ENCODE peak calls at places on chromosomes 3 and 15, in nine cellular contexts. V, Q, E, P, A, K, Y, J and C are unnamed samples.

GRCh38 chr3:4850211-4850927 is 128.9 kb upstream of the BHLHE40 start:
- DNase-seq in V (no peak), Q (no peak), E (no peak), P (no peak), A (no peak), K (no peak), Y (no peak), J (no peak), C (no peak)

GRCh38 chr3:138222316-138222715 is 35.2 kb downstream of the ARMC8 start:
- DNase-seq in V (no peak), Q (no peak), E (no peak), P (no peak), A (no peak), K (no peak), Y (no peak), J (no peak), C (no peak)

GRCh38 chr15:60982249-60982932 is 246.7 kb downstream of the RORA start:
- DNase-seq in V (no peak), Q (peak; percentile 57), E (no peak), P (no peak), A (no peak), K (no peak), Y (no peak), J (peak; percentile 26), C (no peak)

GRCh38 chr3:64107154-64107553 is 83.9 kb upstream of the PSMD6 start:
- DNase-seq in V (no peak), Q (no peak), E (no peak), P (no peak), A (no peak), K (no peak), Y (no peak), J (no peak), C (no peak)

GRCh38 chr3:62554264-62554799 is 181.0 kb upstream of the FEZF2 start:
- DNase-seq in V (no peak), Q (peak; percentile 21), E (no peak), P (no peak), A (no peak), K (no peak), Y (peak; percentile 58), J (no peak), C (no peak)

GRCh38 chr3:176469694-176470205 is 727.5 kb downstream of the TBL1XR1 start:
- DNase-seq in V (no peak), Q (no peak), E (no peak), P (peak; percentile 62), A (no peak), K (no peak), Y (no peak), J (no peak), C (no peak)

GRCh38 chr3:38031022-38031994 is 1.9 kb upstream of the PLCD1 start:
- DNase-seq in V (peak; percentile 30), Q (no peak), E (peak; percentile 92), P (peak; percentile 81), A (no peak), K (peak; percentile 91), Y (no peak), J (no peak), C (peak; percentile 91)

GRCh38 chr3:175304437-175304836 is 445.3 kb downstream of the NAALADL2 start:
- DNase-seq in V (no peak), Q (no peak), E (no peak), P (no peak), A (no peak), K (no peak), Y (no peak), J (no peak), C (no peak)

GRCh38 chr3:19898725-19899124 is 35.3 kb downstream of the EFHB start:
- DNase-seq in V (no peak), Q (no peak), E (no peak), P (no peak), A (no peak), K (no peak), Y (no peak), J (peak; percentile 8), C (no peak)

GRCh38 chr3:141764041-141764440 is 833 bp downstream of the GRK7 start:
- DNase-seq in V (no peak), Q (no peak), E (no peak), P (no peak), A (no peak), K (no peak), Y (no peak), J (no peak), C (no peak)

GRCh38 chr3:141764946-141765345 is 1.7 kb downstream of the GRK7 start:
- DNase-seq in V (no peak), Q (no peak), E (no peak), P (no peak), A (peak; percentile 51), K (no peak), Y (no peak), J (peak; percentile 7), C (no peak)

GRCh38 chr3:141767062-141767461 is 3.9 kb downstream of the GRK7 start:
- DNase-seq in V (no peak), Q (no peak), E (no peak), P (no peak), A (no peak), K (no peak), Y (no peak), J (no peak), C (no peak)

DNA sequence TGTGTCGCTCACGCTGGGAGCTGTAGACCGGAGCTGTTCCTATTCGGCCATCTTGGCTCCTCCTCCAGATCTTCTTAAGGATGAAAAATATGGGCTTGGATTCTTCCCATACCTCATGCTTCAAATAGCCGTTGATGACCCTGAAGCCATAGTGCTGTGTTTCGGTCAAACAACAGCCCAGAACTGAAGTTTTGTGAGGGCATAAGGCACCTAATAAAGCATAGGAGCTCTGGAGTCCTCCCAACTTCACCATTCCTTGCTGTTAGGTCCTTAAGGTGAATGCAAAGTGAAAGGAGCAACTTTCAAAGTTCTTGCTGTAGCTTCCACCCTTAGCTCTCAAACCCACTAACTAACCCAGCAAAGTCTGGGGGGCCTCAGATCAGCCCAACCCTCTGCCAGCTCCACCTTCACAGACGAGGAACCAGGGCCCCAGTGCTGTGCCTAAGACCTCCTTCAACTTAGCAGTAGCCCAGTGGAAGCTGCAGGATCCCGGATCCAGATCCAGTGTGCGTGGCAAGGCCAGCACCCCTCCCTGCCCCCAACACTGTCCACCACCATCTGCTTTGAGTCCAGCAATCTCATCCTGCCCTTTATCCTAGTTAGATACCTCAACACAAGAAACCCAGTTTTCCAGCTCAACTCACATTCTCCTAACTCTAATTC is at the start of gene GRK7:
- DNase-seq in V (no peak), Q (no peak), E (no peak), P (no peak), A (no peak), K (no peak), Y (no peak), J (no peak), C (no peak)
- H3K4me3 ChIP-seq in V (no peak within 1 kb of the TSS), Q (no peak within 1 kb of the TSS), E (no peak within 1 kb of the TSS), P (no peak within 1 kb of the TSS), A (no peak within 1 kb of the TSS), K (no peak within 1 kb of the TSS), Y (no peak within 1 kb of the TSS), J (no peak within 1 kb of the TSS), C (no peak within 1 kb of the TSS)

GRCh38 chr15:59069430-59069829 is 35.5 kb upstream of the CCNB2 start:
- DNase-seq in V (no peak), Q (no peak), E (no peak), P (no peak), A (no peak), K (no peak), Y (no peak), J (no peak), C (no peak)
- H3K36me3 ChIP-seq in V (no peaks in the 10 kb centered on the region), Q (peaks cover 54% of the 10 kb centered on the region), E (peaks cover 19% of the 10 kb centered on the region), P (peaks cover 8% of the 10 kb centered on the region), A (peaks cover 92% of the 10 kb centered on the region), K (peaks cover 8% of the 10 kb centered on the region), Y (peaks cover 21% of the 10 kb centered on the region), J (peaks cover 31% of the 10 kb centered on the region), C (peaks cover 92% of the 10 kb centered on the region)

DNA sequence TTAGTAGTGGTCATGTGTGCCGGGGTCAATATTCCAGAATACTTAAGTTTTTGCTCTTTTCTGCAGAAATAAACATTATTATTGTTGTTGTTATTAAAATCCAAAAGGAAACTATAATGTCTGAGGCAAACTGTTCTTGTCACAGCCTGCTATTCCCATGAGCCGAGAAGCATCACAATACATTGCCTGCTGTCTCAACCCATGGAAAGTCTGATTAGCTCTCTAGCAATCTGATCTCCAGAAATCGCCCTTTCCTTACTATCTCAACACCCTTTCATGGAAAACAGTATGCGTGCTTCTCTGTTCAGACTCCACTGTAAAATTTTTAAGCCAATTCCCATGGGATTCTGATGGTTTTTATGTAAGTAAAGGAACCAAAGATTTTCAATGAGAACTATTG is 811.0 kb downstream of the TUSC7 start:
- DNase-seq in V (no peak), Q (no peak), E (no peak), P (no peak), A (no peak), K (no peak), Y (no peak), J (no peak), C (no peak)
- H3K4me1 ChIP-seq in V (no peaks in the 10 kb centered on the region), Q (no peaks in the 10 kb centered on the region), E (no peaks in the 10 kb centered on the region), P (peaks cover 4% of the 10 kb centered on the region), A (peaks cover 5% of the 10 kb centered on the region), K (no peaks in the 10 kb centered on the region), Y (no peaks in the 10 kb centered on the region), J (peaks cover 2% of the 10 kb centered on the region), C (no peaks in the 10 kb centered on the region)

GRCh38 chr15:88625943-88626741 is 5.0 kb downstream of the AEN start:
- DNase-seq in V (no peak), Q (no peak), E (no peak), P (no peak), A (no peak), K (peak; percentile 70), Y (no peak), J (no peak), C (no peak)
- H3K4me3 ChIP-seq in V (no peak overlapping the region), Q (no peak overlapping the region), E (no peak overlapping the region), P (no peak overlapping the region), A (no peak overlapping the region), K (no peak overlapping the region), Y (no peak overlapping the region), J (no peak overlapping the region), C (no peak overlapping the region)

DNA sequence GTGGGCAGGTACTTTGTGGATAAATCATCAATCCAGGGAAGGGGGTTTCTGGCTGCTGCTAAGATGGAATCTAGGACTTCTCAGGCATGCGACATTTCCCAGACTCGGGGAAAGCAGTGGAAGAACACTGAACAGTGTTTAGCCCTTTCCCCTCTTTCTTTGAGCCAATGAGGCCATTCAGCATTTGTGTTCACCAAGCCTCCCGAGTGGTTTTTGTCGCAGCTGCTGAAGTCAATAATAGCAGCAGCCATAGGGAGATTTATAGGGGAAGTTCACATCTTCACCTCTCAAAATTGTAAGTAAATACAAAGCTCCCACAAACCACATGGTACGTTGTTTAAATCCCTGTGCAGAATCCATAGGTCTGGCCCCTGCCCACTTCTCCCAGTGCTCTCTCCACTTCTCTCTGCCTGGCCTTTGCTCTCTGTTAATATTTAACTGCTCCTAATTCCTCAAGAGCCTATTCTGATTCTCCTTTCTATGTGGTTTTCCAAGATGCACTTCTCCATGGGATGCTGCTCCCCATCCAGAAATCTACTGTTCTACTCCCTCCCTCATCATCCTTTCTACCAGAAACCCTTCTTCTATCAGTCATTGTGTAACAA is 230.7 kb downstream of the SHQ1 start:
- DNase-seq in V (no peak), Q (no peak), E (no peak), P (no peak), A (no peak), K (no peak), Y (no peak), J (no peak), C (no peak)
- H3K36me3 ChIP-seq in V (no peaks in the 10 kb centered on the region), Q (no peaks in the 10 kb centered on the region), E (no peaks in the 10 kb centered on the region), P (no peaks in the 10 kb centered on the region), A (no peaks in the 10 kb centered on the region), K (no peaks in the 10 kb centered on the region), Y (no peaks in the 10 kb centered on the region), J (no peaks in the 10 kb centered on the region), C (no peaks in the 10 kb centered on the region)